ENCODE peak calls at places on chromosomes 4 and X, in five cellular contexts. One of them, this sample, is unnamed.

GRCh38 chr4:67531349-67531748 is 14.0 kb downstream of the CENPC start:
- DNase-seq in hippocampal formation: no peak
- DNase-seq in suprapubic skin: no peak
- DNase-seq in progenitor cell of endocrine pancreas: no peak
- DNase-seq in epithelial cell of esophagus: no peak
- DNase-seq in this sample: no peak

GRCh38 chr4:17475481-17475880 is 36.4 kb downstream of the QDPR start:
- DNase-seq in hippocampal formation: no peak
- DNase-seq in suprapubic skin: no peak
- DNase-seq in progenitor cell of endocrine pancreas: no peak
- DNase-seq in epithelial cell of esophagus: peak; percentile 50
- DNase-seq in this sample: no peak

GRCh38 chr4:184216436-184217004 is 1.2 kb downstream of the ENPP6 start:
- DNase-seq in hippocampal formation: no peak
- DNase-seq in suprapubic skin: no peak
- DNase-seq in progenitor cell of endocrine pancreas: no peak
- DNase-seq in epithelial cell of esophagus: no peak
- DNase-seq in this sample: no peak

GRCh38 chrX:46376246-46376885 is 168.9 kb downstream of the ZNF674 start:
- DNase-seq in hippocampal formation: peak; percentile 20
- DNase-seq in suprapubic skin: no peak
- DNase-seq in progenitor cell of endocrine pancreas: no peak
- DNase-seq in epithelial cell of esophagus: peak; percentile 71
- DNase-seq in this sample: peak; percentile 69

GRCh38 chr4:185665655-185666054 is 130.3 kb upstream of the PDLIM3 start:
- DNase-seq in hippocampal formation: no peak
- DNase-seq in suprapubic skin: no peak
- DNase-seq in progenitor cell of endocrine pancreas: no peak
- DNase-seq in epithelial cell of esophagus: no peak
- DNase-seq in this sample: no peak

GRCh38 chr4:156388826-156389225 is 435.2 kb upstream of the CTSO start:
- DNase-seq in hippocampal formation: no peak
- DNase-seq in suprapubic skin: no peak
- DNase-seq in progenitor cell of endocrine pancreas: no peak
- DNase-seq in epithelial cell of esophagus: peak; percentile 1
- DNase-seq in this sample: no peak

GRCh38 chr4:123017636-123018390 is 95.4 kb upstream of the NUDT6 start:
- DNase-seq in hippocampal formation: no peak
- DNase-seq in suprapubic skin: no peak
- DNase-seq in progenitor cell of endocrine pancreas: no peak
- DNase-seq in epithelial cell of esophagus: peak; percentile 34
- DNase-seq in this sample: no peak

GRCh38 chr4:112145326-112145819 is at the start of gene FAM241A:
- DNase-seq in hippocampal formation: peak; percentile 87
- DNase-seq in suprapubic skin: peak; percentile 90
- DNase-seq in progenitor cell of endocrine pancreas: peak; percentile 74
- DNase-seq in epithelial cell of esophagus: peak; percentile 86
- DNase-seq in this sample: peak; percentile 88

GRCh38 chr4:2929469-2929868 is 33.7 kb downstream of the NOP14 start:
- DNase-seq in hippocampal formation: no peak
- DNase-seq in suprapubic skin: peak; percentile 64
- DNase-seq in progenitor cell of endocrine pancreas: no peak
- DNase-seq in epithelial cell of esophagus: no peak
- DNase-seq in this sample: no peak